ENCODE peak calls at places on chromosomes 7 and 10, in four cellular contexts. F is dorsolateral prefrontal cortex, E is B cell, P is sigmoid colon. V is an unnamed sample.

GRCh38 chr10:7563368-7563767 is 103.4 kb downstream of the ITIH5 start:
- DNase-seq in F (no peak), E (no peak), P (peak; percentile 81), V (no peak)

GRCh38 chr7:114345494-114345893 is 69.1 kb upstream of the FOXP2 start:
- DNase-seq in F (no peak), E (no peak), P (no peak), V (no peak)

GRCh38 chr10:119878524-119878923 is 5.9 kb upstream of the MCMBP start:
- DNase-seq in F (no peak), E (no peak), P (no peak), V (no peak)

GRCh38 chr10:70656489-70656888 is 15.8 kb upstream of the ADAMTS14 start:
- DNase-seq in F (no peak), E (no peak), P (peak; percentile 27), V (peak; percentile 84)

GRCh38 chr7:3259711-3260424 is 41.2 kb upstream of the SDK1 start:
- DNase-seq in F (no peak), E (no peak), P (no peak), V (no peak)

GRCh38 chr7:47193003-47193402 is 388.9 kb downstream of the TNS3 start:
- DNase-seq in F (no peak), E (no peak), P (no peak), V (no peak)

GRCh38 chr10:79542619-79543018 is 17.6 kb downstream of the SFTPA2 start:
- DNase-seq in F (no peak), E (no peak), P (no peak), V (no peak)

GRCh38 chr7:55107946-55108345 is 89.1 kb downstream of the EGFR start:
- DNase-seq in F (no peak), E (no peak), P (no peak), V (no peak)

GRCh38 chr10:102620138-102620591 is 24.1 kb upstream of the TRIM8 start:
- DNase-seq in F (peak; percentile 18), E (no peak), P (peak; percentile 68), V (no peak)

GRCh38 chr10:56231436-56231835 is 129.6 kb downstream of the ZWINT start:
- DNase-seq in F (no peak), E (no peak), P (no peak), V (no peak)

GRCh38 chr7:781936-782529 is 50.2 kb upstream of the SUN1 start:
- DNase-seq in F (no peak), E (no peak), P (no peak), V (no peak)

GRCh38 chr10:110494532-110494931 is 3.2 kb upstream of the DUSP5 start:
- DNase-seq in F (no peak), E (no peak), P (no peak), V (no peak)

GRCh38 chr10:119734396-119735332 is 8.8 kb downstream of the INPP5F start:
- DNase-seq in F (no peak), E (no peak), P (no peak), V (no peak)

GRCh38 chr10:94174838-94175237 is 181.1 kb downstream of the PLCE1 start:
- DNase-seq in F (no peak), E (no peak), P (no peak), V (no peak)

GRCh38 chr7:66732439-66732838 is 8.1 kb upstream of the RABGEF1 start:
- DNase-seq in F (no peak), E (no peak), P (no peak), V (no peak)
- TF ChIP-seq CTCF in F (no peak), E (no peak), P (no peak), V (no peak)

DNA sequence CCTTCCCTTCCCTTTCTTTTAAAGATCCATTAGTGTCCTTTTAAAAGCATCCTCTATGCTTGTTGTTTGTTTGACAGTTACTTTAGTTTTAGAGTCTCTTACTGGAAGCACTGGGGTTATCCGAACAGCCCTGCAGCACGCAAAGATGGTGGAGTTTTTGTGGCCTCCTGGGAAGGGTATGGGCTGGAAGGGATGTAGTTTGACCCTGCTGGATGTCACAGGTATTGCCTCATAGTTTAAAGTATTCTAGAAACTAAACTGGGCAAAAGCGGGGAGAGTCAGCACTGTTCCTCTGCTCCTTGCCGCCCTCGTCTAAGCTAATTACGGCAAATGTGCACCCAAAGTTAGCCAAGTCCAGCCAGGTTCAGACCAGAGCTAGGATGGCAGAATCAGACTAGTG is 35.8 kb upstream of the GNAI1 start:
- DNase-seq in F (no peak), E (no peak), P (no peak), V (no peak)
- TF ChIP-seq CTCF in F (no peak), E (no peak), P (no peak), V (no peak)

GRCh38 chr10:132243141-132243540 is 56.4 kb downstream of the DPYSL4 start:
- DNase-seq in F (no peak), E (no peak), P (no peak), V (no peak)
- TF ChIP-seq CTCF in F (no peak), E (no peak), P (no peak), V (no peak)

DNA sequence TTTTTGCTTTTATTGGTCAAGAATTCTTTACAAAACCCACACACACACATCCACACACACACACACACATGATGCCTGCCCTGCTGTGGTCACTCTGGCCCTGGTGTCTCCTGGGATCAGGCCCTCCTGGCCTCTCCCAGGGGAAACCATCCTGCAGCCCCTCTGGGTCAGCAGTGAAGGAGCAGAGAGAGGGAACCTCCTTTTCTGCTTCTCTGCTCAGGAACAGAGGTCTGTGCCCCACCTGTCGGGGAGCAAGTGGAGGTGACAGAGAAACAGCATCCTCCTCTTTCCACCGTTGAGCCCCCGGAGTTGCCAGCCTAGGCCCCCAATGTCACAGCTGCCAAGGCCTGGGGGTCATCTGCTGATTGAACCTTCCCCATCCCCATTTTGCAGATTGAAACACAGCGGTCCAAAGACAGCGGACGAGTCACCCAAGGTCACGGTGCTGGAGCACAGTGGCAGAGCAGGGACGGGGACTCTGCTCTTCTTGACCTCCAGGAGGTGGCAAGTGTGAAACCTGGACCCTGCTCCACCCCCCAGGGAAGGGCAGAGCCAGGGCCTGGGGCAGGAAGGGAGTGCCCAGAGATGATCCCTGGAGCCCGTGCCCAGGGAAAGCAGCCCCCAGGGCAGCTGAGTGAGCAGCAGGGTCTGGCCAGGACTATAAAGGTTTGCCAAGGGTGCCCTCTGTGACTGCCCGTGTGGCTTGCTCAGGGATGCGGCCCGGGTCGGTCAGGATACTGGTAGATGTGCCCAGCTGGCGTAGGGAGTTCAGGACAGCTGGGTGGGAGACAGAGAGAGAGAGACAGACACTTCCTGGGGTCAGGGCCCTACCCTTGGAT is 15.0 kb upstream of the TBL2 start:
- DNase-seq in F (no peak), E (no peak), P (no peak), V (no peak)
- TF ChIP-seq CTCF in F (no peak), E (no peak), P (no peak), V (no peak)

GRCh38 chr7:100091411-100092181 is 2.8 kb downstream of the COPS6 start:
- DNase-seq in F (no peak), E (no peak), P (no peak), V (peak; percentile 35)
- TF ChIP-seq CTCF in F (no peak), E (no peak), P (no peak), V (peak; percentile 31)

GRCh38 chr10:69142983-69143382 is 19.0 kb downstream of the VPS26A start:
- DNase-seq in F (no peak), E (no peak), P (no peak), V (no peak)

GRCh38 chr10:69145864-69146263 is 21.9 kb downstream of the VPS26A start:
- DNase-seq in F (no peak), E (no peak), P (no peak), V (no peak)

GRCh38 chr10:69145329-69145728 is 21.4 kb downstream of the VPS26A start:
- DNase-seq in F (no peak), E (no peak), P (no peak), V (no peak)

GRCh38 chr10:69139961-69140360 is 16.0 kb downstream of the VPS26A start:
- DNase-seq in F (no peak), E (no peak), P (no peak), V (no peak)

DNA sequence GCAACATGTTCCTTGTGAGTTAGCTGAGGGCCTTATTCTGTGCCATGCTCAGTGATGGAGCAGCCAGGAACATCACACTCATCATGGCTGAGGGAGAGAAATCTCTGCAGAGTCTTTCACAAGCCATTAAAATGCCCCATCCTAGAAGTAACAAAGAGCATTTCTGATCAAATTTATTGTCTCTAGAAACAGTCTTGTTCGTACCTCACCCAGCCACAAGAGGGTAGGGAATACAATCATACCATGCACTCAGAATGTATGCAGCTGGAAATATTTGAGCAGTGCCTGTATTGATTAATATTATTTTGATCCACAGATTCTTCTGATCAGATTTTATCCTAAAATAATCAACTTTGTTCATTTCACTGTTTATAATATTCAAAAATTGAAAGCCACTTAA is 17.3 kb downstream of the VPS26A start:
- DNase-seq in F (no peak), E (no peak), P (no peak), V (no peak)
- TF ChIP-seq CTCF in F (no peak), E (no peak), P (no peak), V (no peak)

GRCh38 chr7:92246363-92247101 is 758 bp downstream of the ANKIB1 start:
- DNase-seq in F (peak; percentile 54), E (no peak), P (no peak), V (peak; percentile 44)

GRCh38 chr7:92242972-92243371 is 2.7 kb downstream of the KRIT1 start:
- DNase-seq in F (no peak), E (no peak), P (no peak), V (no peak)

GRCh38 chr7:92250603-92251002 is 4.8 kb downstream of the ANKIB1 start:
- DNase-seq in F (no peak), E (no peak), P (no peak), V (no peak)

GRCh38 chr7:92245487-92246362 is at the start of the genes ANKIB1 and KRIT1:
- DNase-seq in F (peak; percentile 95), E (peak; percentile 89), P (peak; percentile 93), V (peak; percentile 92)

GRCh38 chr7:92244803-92245486 is 769 bp downstream of the KRIT1 start:
- DNase-seq in F (no peak), E (no peak), P (no peak), V (peak; percentile 35)
- TF ChIP-seq CTCF in F (no peak), E (no peak), P (no peak), V (no peak)

DNA sequence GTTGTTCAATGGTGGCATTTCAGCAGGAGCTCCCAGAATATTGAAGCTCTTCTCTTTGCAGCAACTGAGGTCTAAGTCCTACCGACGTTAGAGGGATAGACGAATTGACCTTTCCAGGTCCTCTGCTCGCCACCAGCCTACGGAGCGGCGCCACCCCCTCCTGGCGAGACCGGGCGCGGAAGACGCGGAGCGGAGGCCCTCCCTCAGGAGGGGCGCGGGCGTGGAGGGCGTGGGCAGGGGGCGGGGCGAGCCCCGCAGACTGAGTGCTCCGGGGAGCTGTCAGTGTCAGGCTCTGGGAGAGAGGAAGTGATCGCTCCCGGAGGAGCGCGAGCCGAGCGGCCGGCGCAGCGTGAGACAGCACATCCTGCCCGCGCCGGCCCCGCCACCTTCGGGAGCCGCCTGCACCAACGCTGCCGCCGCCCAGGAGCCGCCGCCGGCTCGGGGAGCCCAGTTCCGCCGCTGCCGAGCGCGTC is at the start of gene DYNC1I1:
- DNase-seq in F (peak; percentile 88), E (no peak), P (peak; percentile 88), V (peak; percentile 35)
- TF ChIP-seq CTCF in F (no peak), E (no peak), P (no peak), V (no peak)

GRCh38 chr7:106984034-106984433 is 60.5 kb upstream of the PRKAR2B start:
- DNase-seq in F (no peak), E (no peak), P (no peak), V (no peak)

GRCh38 chr7:106982415-106982814 is 62.1 kb upstream of the PRKAR2B start:
- DNase-seq in F (no peak), E (no peak), P (no peak), V (no peak)

GRCh38 chr7:106980358-106980685 is 64.2 kb upstream of the PRKAR2B start:
- DNase-seq in F (no peak), E (no peak), P (no peak), V (no peak)

GRCh38 chr7:106979551-106980357 is 64.8 kb upstream of the PRKAR2B start:
- DNase-seq in F (no peak), E (no peak), P (no peak), V (no peak)

GRCh38 chr7:106978425-106979386 is 65.8 kb upstream of the PRKAR2B start:
- DNase-seq in F (no peak), E (no peak), P (no peak), V (no peak)
- TF ChIP-seq CTCF in F (no peak), E (no peak), P (no peak), V (no peak)

V was measured in activated CD8-positive, alpha-beta T cell treated with anti-CD3 and anti-CD28 coated beads for 36 hours.